ENCODE peak calls at places on chromosomes 3 and 15, in eight cellular contexts. O is heart right ventricle, P is A549, N is dorsolateral prefrontal cortex, G is pancreas, M is sigmoid colon, S is colonic mucosa, E is adrenal gland. X is an unnamed sample.

GRCh38 chr3:146160964-146161724 is at the start of gene PLOD2:
- DNase-seq in M (peak), S (peak), P (peak), E (peak), O (peak), N (peak), G (peak), X (peak)

GRCh38 chr3:87082806-87083440 is 92.0 kb upstream of the VGLL3 start:
- DNase-seq in O (peak), M (no peak), G (no peak), N (no peak), S (peak), P (peak), E (peak), X (peak)

GRCh38 chr3:113151475-113152031 is 59.8 kb upstream of the BOC start:
- DNase-seq in G (no peak), E (peak), N (no peak), O (peak), P (no peak), M (peak), S (no peak), X (peak)

GRCh38 chr3:194489736-194490612 is 3.2 kb upstream of the ATP13A3 start:
- DNase-seq in G (no peak), S (no peak), M (no peak), O (no peak), E (no peak), P (no peak), N (no peak), X (no peak)

GRCh38 chr3:149475451-149476060 is 1.1 kb downstream of the TM4SF4 start:
- DNase-seq in M (no peak), G (no peak), N (no peak), S (no peak), E (no peak), O (no peak), P (no peak), X (no peak)

GRCh38 chr3:167251678-167252077 is 128.4 kb downstream of the ZBBX start:
- DNase-seq in S (no peak), M (no peak), G (no peak), P (no peak), N (no peak), E (no peak), O (no peak), X (no peak)

GRCh38 chr15:92839696-92840095 is 60.4 kb upstream of the CHD2 start:
- DNase-seq in E (no peak), P (no peak), S (no peak), N (no peak), M (no peak), O (no peak), G (no peak), X (no peak)

GRCh38 chr3:39937315-39937714 is 127.9 kb downstream of the MYRIP start:
- DNase-seq in O (no peak), M (no peak), S (no peak), P (no peak), G (no peak), N (peak), E (no peak), X (no peak)

GRCh38 chr3:41808152-41808551 is 153.8 kb downstream of the ULK4 start:
- DNase-seq in S (no peak), E (no peak), G (no peak), O (no peak), N (no peak), P (no peak), M (no peak), X (no peak)

DNA sequence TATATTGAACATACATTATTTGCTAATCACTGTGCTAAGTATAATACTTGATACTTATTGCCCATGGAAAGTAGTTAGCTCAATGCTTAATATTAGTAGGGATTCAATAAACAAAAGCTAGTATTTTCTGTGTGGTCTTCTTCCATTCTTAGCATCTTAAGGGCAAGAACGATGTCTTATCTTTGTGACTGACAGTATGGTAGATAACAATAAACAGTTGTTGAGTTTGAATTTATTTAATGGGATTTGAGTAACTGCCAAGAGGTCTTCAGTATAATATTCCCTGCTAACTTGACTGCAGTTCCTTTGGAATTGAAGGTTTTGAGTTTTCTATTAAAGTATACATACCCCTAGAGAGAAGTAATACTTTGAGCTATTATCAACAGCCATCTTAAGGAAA is 70.1 kb downstream of the ZNF609 start:
- DNase-seq in E (no peak), S (no peak), P (no peak), G (no peak), M (no peak), O (no peak), N (no peak), X (no peak)
- H3K27ac ChIP-seq in E (no peak), S (no peak), P (no peak), G (no peak), M (no peak), O (no peak), N (no peak), X (no peak)

GRCh38 chr15:54088837-54089236 is 110.6 kb downstream of the UNC13C start:
- DNase-seq in E (no peak), S (no peak), N (no peak), P (no peak), O (no peak), G (no peak), M (no peak), X (no peak)

GRCh38 chr15:54082836-54083492 is 104.7 kb downstream of the UNC13C start:
- DNase-seq in N (no peak), E (no peak), M (no peak), G (peak), P (no peak), S (no peak), O (no peak), X (peak)

GRCh38 chr15:54083501-54083900 is 105.3 kb downstream of the UNC13C start:
- DNase-seq in O (no peak), P (no peak), S (no peak), M (no peak), N (no peak), E (no peak), G (no peak), X (no peak)
- H3K27ac ChIP-seq in O (no peak), P (no peak), S (no peak), M (no peak), N (no peak), E (no peak), G (no peak), X (no peak)

GRCh38 chr3:5022187-5022965 is 43.1 kb downstream of the BHLHE40 start:
- DNase-seq in P (no peak), G (no peak), M (no peak), O (no peak), S (no peak), E (no peak), N (no peak), X (no peak)
- H3K27ac ChIP-seq in P (peak), G (peak), M (peak), O (no peak), S (peak), E (peak), N (no peak), X (no peak)

GRCh38 chr3:52025453-52025852 is 29.8 kb upstream of the RPL29 start:
- DNase-seq in N (no peak), S (no peak), M (no peak), P (no peak), E (peak), G (no peak), O (no peak), X (no peak)

GRCh38 chr3:52023101-52023770 is 27.5 kb upstream of the RPL29 start:
- DNase-seq in S (no peak), M (no peak), G (no peak), O (no peak), E (no peak), N (no peak), P (no peak), X (no peak)

GRCh38 chr3:52026016-52026415 is 30.3 kb upstream of the RPL29 start:
- DNase-seq in E (no peak), S (no peak), G (no peak), M (no peak), N (no peak), P (no peak), O (no peak), X (no peak)

GRCh38 chr3:52023860-52024764 is 28.4 kb upstream of the RPL29 start:
- DNase-seq in N (no peak), M (no peak), O (no peak), P (no peak), E (no peak), G (no peak), S (no peak), X (no peak)

GRCh38 chr3:52024765-52025452 is 29.2 kb upstream of the RPL29 start:
- DNase-seq in O (no peak), N (no peak), G (no peak), E (no peak), M (no peak), S (no peak), P (no peak), X (no peak)
- H3K27ac ChIP-seq in O (peak), N (no peak), G (no peak), E (no peak), M (no peak), S (no peak), P (no peak), X (no peak)

GRCh38 chr3:197749315-197749600 is 425 bp upstream of the FYTTD1 start:
- DNase-seq in E (peak), N (peak), G (no peak), M (no peak), P (peak), S (peak), O (no peak), X (no peak)
- H3K27ac ChIP-seq in E (peak), N (peak), G (peak), M (peak), P (peak), S (peak), O (peak), X (peak)

GRCh38 chr3:37608061-37608702 is 253.5 kb upstream of the CTDSPL start:
- DNase-seq in G (no peak), O (no peak), E (peak), M (no peak), S (no peak), N (no peak), P (peak), X (no peak)

GRCh38 chr3:37606472-37606871 is 255.2 kb upstream of the CTDSPL start:
- DNase-seq in E (no peak), G (no peak), M (no peak), P (no peak), S (no peak), N (no peak), O (no peak), X (no peak)

GRCh38 chr3:37609711-37610110 is 252.0 kb upstream of the CTDSPL start:
- DNase-seq in P (no peak), O (no peak), M (no peak), G (no peak), E (no peak), N (no peak), S (no peak), X (no peak)

GRCh38 chr3:37605754-37606153 is 255.9 kb upstream of the CTDSPL start:
- DNase-seq in E (no peak), S (no peak), G (no peak), P (no peak), M (no peak), N (no peak), O (no peak), X (no peak)

DNA sequence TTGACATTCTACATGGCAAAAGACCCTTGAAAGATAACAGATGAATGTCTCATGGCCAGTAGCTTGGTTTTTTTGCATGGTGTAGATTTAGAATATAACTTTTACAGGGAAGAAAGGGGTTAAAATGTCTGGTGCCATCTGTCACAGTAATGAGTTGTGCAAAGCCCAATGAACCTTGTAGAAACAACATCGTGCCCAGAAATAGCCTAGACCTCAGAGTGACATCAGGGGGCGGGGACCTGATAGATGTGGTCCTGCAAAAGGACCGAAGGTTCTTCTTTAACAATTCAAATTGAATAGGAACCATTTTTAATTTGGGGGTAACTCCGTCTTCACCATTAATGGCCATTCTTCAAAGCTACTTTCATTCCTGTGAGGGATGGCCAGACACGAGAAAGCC is 254.1 kb upstream of the CTDSPL start:
- DNase-seq in G (no peak), M (no peak), S (no peak), P (no peak), E (peak), O (no peak), N (no peak), X (no peak)
- H3K27ac ChIP-seq in G (no peak), M (peak), S (no peak), P (no peak), E (peak), O (no peak), N (no peak), X (no peak)

GRCh38 chr3:25473246-25473645 is 45.2 kb downstream of the RARB start:
- DNase-seq in G (no peak), S (no peak), E (no peak), M (peak), O (no peak), P (no peak), N (peak), X (no peak)
- H3K27ac ChIP-seq in G (no peak), S (no peak), E (no peak), M (peak), O (peak), P (peak), N (peak), X (no peak)

GRCh38 chr3:105999856-106000255 is 131.0 kb upstream of the CBLB start:
- DNase-seq in P (no peak), S (no peak), E (no peak), O (no peak), N (no peak), G (no peak), M (no peak), X (no peak)
- H3K27ac ChIP-seq in P (no peak), S (no peak), E (no peak), O (no peak), N (no peak), G (no peak), M (no peak), X (no peak)

GRCh38 chr3:190225186-190225692 is 97.0 kb downstream of the CLDN1 start:
- DNase-seq in S (no peak), G (no peak), E (peak), P (no peak), N (no peak), M (no peak), O (no peak), X (peak)

GRCh38 chr3:190224466-190225185 is 97.6 kb downstream of the CLDN1 start:
- DNase-seq in N (no peak), P (no peak), O (no peak), G (no peak), S (no peak), E (no peak), M (no peak), X (peak)

GRCh38 chr3:190222360-190222759 is 99.9 kb downstream of the CLDN1 start:
- DNase-seq in O (no peak), G (no peak), S (no peak), E (no peak), P (no peak), M (no peak), N (no peak), X (no peak)

GRCh38 chr3:190220362-190220761 is 99.7 kb upstream of the P3H2 start:
- DNase-seq in N (no peak), P (no peak), E (no peak), S (no peak), M (no peak), G (no peak), O (no peak), X (no peak)

DNA sequence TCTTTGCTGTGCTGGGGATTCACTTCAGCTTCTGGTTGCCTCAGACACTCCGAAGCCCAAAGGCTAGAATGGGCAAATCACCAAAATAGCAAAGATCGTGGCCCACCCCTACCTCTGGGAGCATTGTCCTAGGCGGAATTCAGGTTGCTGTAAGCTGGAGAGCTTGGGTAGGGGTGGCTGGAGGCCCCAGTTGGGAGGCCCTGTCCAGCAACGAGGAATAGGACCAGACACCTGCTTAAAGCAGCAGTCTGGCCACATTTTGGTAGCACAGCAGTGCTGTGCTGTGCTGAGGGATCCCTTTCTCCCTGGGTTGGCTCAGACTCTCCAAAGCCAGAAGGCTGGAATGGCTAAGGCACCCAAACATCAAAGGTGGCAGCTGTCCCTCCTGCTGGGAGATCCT is 99.3 kb downstream of the CLDN1 start:
- DNase-seq in P (no peak), E (no peak), S (no peak), N (no peak), O (no peak), G (no peak), M (no peak), X (no peak)
- H3K27ac ChIP-seq in P (no peak), E (no peak), S (no peak), N (no peak), O (no peak), G (no peak), M (no peak), X (no peak)

GRCh38 chr3:183845090-183845489 is 19.7 kb upstream of the MAP6D1 start:
- DNase-seq in M (no peak), P (no peak), N (no peak), E (no peak), S (no peak), O (no peak), G (no peak), X (no peak)
- H3K27ac ChIP-seq in M (no peak), P (no peak), N (no peak), E (no peak), S (no peak), O (no peak), G (no peak), X (no peak)

X was measured in A673.